ENCODE peak calls at places on chromosomes 11 and 22, in four cellular contexts. One of them, this sample, is unnamed.

GRCh38 chr22:23534201-23534850 is 45.8 kb downstream of the IGLL1 start:
- DNase-seq in H1: no peak
- DNase-seq in HepG2: no peak
- DNase-seq in K562: no peak
- DNase-seq in this sample: no peak

GRCh38 chr11:96045622-96046456 is 121.9 kb upstream of the MTMR2 start:
- DNase-seq in H1: peak; percentile 73
- DNase-seq in HepG2: no peak
- DNase-seq in K562: no peak
- DNase-seq in this sample: peak; percentile 64

GRCh38 chr11:61141601-61142028 is 19.6 kb downstream of the VPS37C start:
- DNase-seq in H1: no peak
- DNase-seq in HepG2: no peak
- DNase-seq in K562: peak; percentile 65
- DNase-seq in this sample: no peak

GRCh38 chr22:43300891-43301676 is 42.1 kb downstream of the SCUBE1 start:
- DNase-seq in H1: no peak
- DNase-seq in HepG2: no peak
- DNase-seq in K562: no peak
- DNase-seq in this sample: no peak

GRCh38 chr11:126480410-126481302 is 125.2 kb downstream of the ST3GAL4 start:
- DNase-seq in H1: peak; percentile 77
- DNase-seq in HepG2: peak; percentile 74
- DNase-seq in K562: peak; percentile 87
- DNase-seq in this sample: peak; percentile 77

GRCh38 chr11:66327171-66328035 is 8.8 kb downstream of the RIN1 start:
- DNase-seq in H1: no peak
- DNase-seq in HepG2: no peak
- DNase-seq in K562: no peak
- DNase-seq in this sample: no peak

GRCh38 chr11:116610190-116610589 is 162.6 kb downstream of the BUD13 start:
- DNase-seq in H1: no peak
- DNase-seq in HepG2: no peak
- DNase-seq in K562: no peak
- DNase-seq in this sample: no peak

GRCh38 chr11:31927982-31928381 is 116.9 kb upstream of the PAX6 start:
- DNase-seq in H1: no peak
- DNase-seq in HepG2: no peak
- DNase-seq in K562: no peak
- DNase-seq in this sample: no peak

GRCh38 chr11:130115218-130115617 is 44.4 kb upstream of the ST14 start:
- DNase-seq in H1: no peak
- DNase-seq in HepG2: no peak
- DNase-seq in K562: no peak
- DNase-seq in this sample: no peak

GRCh38 chr11:45455536-45455935 is 169.4 kb upstream of the SYT13 start:
- DNase-seq in H1: no peak
- DNase-seq in HepG2: no peak
- DNase-seq in K562: no peak
- DNase-seq in this sample: no peak

GRCh38 chr11:8036002-8036802 is 44.8 kb upstream of the TUB start:
- DNase-seq in H1: no peak
- DNase-seq in HepG2: no peak
- DNase-seq in K562: no peak
- DNase-seq in this sample: no peak

GRCh38 chr22:33579448-33580093 is 340.7 kb downstream of the LARGE1 start:
- DNase-seq in H1: peak; percentile 53
- DNase-seq in HepG2: peak; percentile 81
- DNase-seq in K562: peak; percentile 30
- DNase-seq in this sample: peak; percentile 85

GRCh38 chr22:30290679-30291333 is 1.5 kb upstream of the CASTOR1 start:
- DNase-seq in H1: no peak
- DNase-seq in HepG2: peak; percentile 63
- DNase-seq in K562: no peak
- DNase-seq in this sample: no peak

GRCh38 chr22:42805998-42806481 is 51.0 kb downstream of the ARFGAP3 start:
- DNase-seq in H1: no peak
- DNase-seq in HepG2: no peak
- DNase-seq in K562: no peak
- DNase-seq in this sample: no peak

GRCh38 chr11:2534131-2534956 is 89.5 kb downstream of the KCNQ1 start:
- DNase-seq in H1: no peak
- DNase-seq in HepG2: no peak
- DNase-seq in K562: no peak
- DNase-seq in this sample: no peak

GRCh38 chr22:24578355-24579241 is 14.3 kb downstream of the LRRC75B start:
- DNase-seq in H1: no peak
- DNase-seq in HepG2: peak; percentile 98
- DNase-seq in K562: no peak
- DNase-seq in this sample: no peak

GRCh38 chr11:43923327-43924111 is 18.9 kb upstream of the C11orf96 start:
- DNase-seq in H1: no peak
- DNase-seq in HepG2: no peak
- DNase-seq in K562: no peak
- DNase-seq in this sample: no peak

GRCh38 chr11:66745356-66746235 is 16.6 kb upstream of the SPTBN2 start:
- DNase-seq in H1: no peak
- DNase-seq in HepG2: no peak
- DNase-seq in K562: peak; percentile 44
- DNase-seq in this sample: peak; percentile 32

GRCh38 chr11:42770444-42771065 is 541.2 kb upstream of the API5 start:
- DNase-seq in H1: peak; percentile 7
- DNase-seq in HepG2: peak; percentile 30
- DNase-seq in K562: peak; percentile 11
- DNase-seq in this sample: peak; percentile 33

GRCh38 chr11:128179049-128179448 is 408.3 kb downstream of the ETS1 start:
- DNase-seq in H1: no peak
- DNase-seq in HepG2: no peak
- DNase-seq in K562: no peak
- DNase-seq in this sample: no peak

GRCh38 chr22:29002603-29003002 is 59.0 kb downstream of the C22orf31 start:
- DNase-seq in H1: no peak
- DNase-seq in HepG2: no peak
- DNase-seq in K562: no peak
- DNase-seq in this sample: no peak

GRCh38 chr11:95307310-95307709 is 76.3 kb upstream of the SESN3 start:
- DNase-seq in H1: no peak
- DNase-seq in HepG2: no peak
- DNase-seq in K562: no peak
- DNase-seq in this sample: no peak

GRCh38 chr11:84855846-84856245 is 771.3 kb downstream of the DLG2 start:
- DNase-seq in H1: no peak
- DNase-seq in HepG2: no peak
- DNase-seq in K562: no peak
- DNase-seq in this sample: no peak

GRCh38 chr11:33259869-33260268 is 2.7 kb downstream of the HIPK3 start:
- DNase-seq in H1: no peak
- DNase-seq in HepG2: no peak
- DNase-seq in K562: no peak
- DNase-seq in this sample: no peak

GRCh38 chr11:8265681-8266241 is 2.1 kb upstream of the LMO1 start:
- DNase-seq in H1: no peak
- DNase-seq in HepG2: no peak
- DNase-seq in K562: peak; percentile 18
- DNase-seq in this sample: peak; percentile 44

GRCh38 chr11:12272821-12273617 is 104.4 kb upstream of the PARVA start:
- DNase-seq in H1: no peak
- DNase-seq in HepG2: peak; percentile 41
- DNase-seq in K562: no peak
- DNase-seq in this sample: no peak

GRCh38 chr22:28594784-28595324 is 84.8 kb downstream of the TTC28 start:
- DNase-seq in H1: no peak
- DNase-seq in HepG2: peak; percentile 54
- DNase-seq in K562: peak; percentile 16
- DNase-seq in this sample: no peak

GRCh38 chr22:28903080-28903479 is 19.7 kb downstream of the ZNRF3 start:
- DNase-seq in H1: no peak
- DNase-seq in HepG2: no peak
- DNase-seq in K562: no peak
- DNase-seq in this sample: no peak

GRCh38 chr11:57616595-57616994 is 19.1 kb downstream of the SERPING1 start:
- DNase-seq in H1: no peak
- DNase-seq in HepG2: no peak
- DNase-seq in K562: no peak
- DNase-seq in this sample: no peak

GRCh38 chr11:94193288-94193687 is 64.6 kb downstream of the PANX1 start:
- DNase-seq in H1: no peak
- DNase-seq in HepG2: no peak
- DNase-seq in K562: no peak
- DNase-seq in this sample: no peak

GRCh38 chr22:30667092-30667485 is 586 bp downstream of the DUSP18 start:
- DNase-seq in H1: no peak
- DNase-seq in HepG2: peak; percentile 13
- DNase-seq in K562: no peak
- DNase-seq in this sample: no peak

GRCh38 chr11:69721745-69722144 is 17.9 kb upstream of the FGF19 start:
- DNase-seq in H1: no peak
- DNase-seq in HepG2: no peak
- DNase-seq in K562: no peak
- DNase-seq in this sample: peak; percentile 45

GRCh38 chr22:17924076-17924475 is 100.3 kb downstream of the MICAL3 start:
- DNase-seq in H1: no peak
- DNase-seq in HepG2: no peak
- DNase-seq in K562: no peak
- DNase-seq in this sample: no peak

GRCh38 chr11:12294613-12295012 is 82.8 kb upstream of the PARVA start:
- DNase-seq in H1: no peak
- DNase-seq in HepG2: no peak
- DNase-seq in K562: no peak
- DNase-seq in this sample: no peak

GRCh38 chr22:30284172-30284571 is 5.1 kb downstream of the CASTOR1 start:
- DNase-seq in H1: no peak
- DNase-seq in HepG2: no peak
- DNase-seq in K562: peak; percentile 61
- DNase-seq in this sample: no peak

DNA sequence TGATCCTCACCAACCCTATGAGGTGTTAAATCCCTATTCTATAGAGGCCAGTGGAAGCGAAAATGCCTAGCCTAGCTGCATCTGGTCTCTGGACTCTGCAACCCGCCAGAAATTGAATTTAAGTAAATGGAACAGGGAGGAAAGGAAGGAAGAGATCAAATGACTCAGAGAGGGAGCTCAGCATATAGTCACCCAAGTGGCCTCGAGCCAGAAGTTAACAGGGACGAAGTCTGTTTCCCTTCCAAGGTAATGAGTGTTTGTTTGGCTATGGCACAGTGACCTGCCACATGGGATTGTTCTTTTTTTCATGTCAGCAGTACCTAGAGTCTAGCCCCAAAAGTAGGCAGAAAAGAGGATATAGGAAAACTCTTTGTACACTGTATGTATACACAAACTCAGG is 66.3 kb downstream of the PAK1 start:
- DNase-seq in H1: no peak
- DNase-seq in HepG2: peak; percentile 56
- DNase-seq in K562: no peak
- DNase-seq in this sample: no peak
- TF ChIP-seq ATF2 in H1: no peak
- TF ChIP-seq ATF2 in HepG2: no peak
- TF ChIP-seq ATF2 in K562: no peak
- TF ChIP-seq ATF2 in this sample: no peak

DNA sequence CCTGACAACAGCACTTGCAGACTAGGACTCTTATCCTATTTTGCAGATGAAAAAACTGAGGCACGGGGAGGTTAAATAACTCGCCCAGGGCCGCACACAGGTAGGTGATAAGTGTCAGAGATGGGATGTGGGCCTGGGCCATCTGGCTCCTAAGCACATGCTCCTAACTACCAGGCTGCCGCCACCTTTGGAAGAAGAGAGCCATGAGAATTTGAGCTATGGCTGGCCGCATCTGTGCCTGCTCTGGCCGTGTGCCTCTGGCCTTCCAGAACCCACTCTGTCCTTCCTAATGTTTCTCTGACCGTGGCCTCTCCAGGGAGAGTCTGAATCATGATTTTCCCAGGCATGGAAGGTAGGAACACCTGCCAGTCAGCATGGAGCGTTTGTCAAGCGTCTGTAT is 15.3 kb upstream of the IL2RB start:
- DNase-seq in H1: no peak
- DNase-seq in HepG2: no peak
- DNase-seq in K562: no peak
- DNase-seq in this sample: no peak
- TF ChIP-seq USF2 in H1: no peak
- TF ChIP-seq USF2 in HepG2: no peak
- TF ChIP-seq USF2 in K562: no peak
- TF ChIP-seq USF2 in this sample: no peak

DNA sequence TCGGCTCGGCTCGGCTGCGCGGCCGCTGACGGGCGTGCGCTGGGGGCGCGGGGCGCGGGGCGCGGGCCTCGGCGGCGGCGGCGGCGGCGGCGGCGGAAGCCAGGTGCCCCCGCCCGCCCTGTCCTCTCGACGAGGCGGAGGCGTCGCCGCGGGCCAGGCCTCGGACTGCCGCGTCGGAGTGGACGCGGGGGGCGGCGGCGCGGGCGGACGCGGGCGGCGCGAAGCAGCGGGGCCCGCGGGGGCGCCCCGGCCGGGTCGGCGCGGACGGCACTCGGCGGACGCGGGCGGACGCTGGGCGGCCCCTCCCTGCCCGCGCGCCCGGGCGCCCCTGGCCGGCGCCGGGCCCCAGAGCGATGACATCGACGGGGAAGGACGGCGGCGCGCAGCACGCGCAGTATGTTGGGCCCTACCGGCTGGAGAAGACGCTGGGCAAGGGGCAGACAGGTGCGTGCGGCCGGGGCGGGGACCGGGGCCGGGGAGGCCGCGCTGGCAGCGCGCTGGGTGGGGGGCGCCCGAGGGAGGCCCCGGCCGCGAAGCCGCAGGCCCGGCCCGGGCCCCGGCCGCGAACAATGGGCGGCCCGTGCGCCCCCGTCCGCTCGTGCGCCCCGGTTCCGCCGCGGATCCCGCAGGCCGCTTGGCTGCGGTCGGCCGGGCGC is at the start of gene BRSK2:
- DNase-seq in H1: no peak
- DNase-seq in HepG2: no peak
- DNase-seq in K562: no peak
- DNase-seq in this sample: no peak
- TF ChIP-seq ATF2 in H1: no peak
- TF ChIP-seq ATF2 in HepG2: no peak
- TF ChIP-seq ATF2 in K562: no peak
- TF ChIP-seq ATF2 in this sample: no peak

GRCh38 chr22:36355894-36356293 is 31.9 kb downstream of the MYH9 start:
- DNase-seq in H1: no peak
- DNase-seq in HepG2: no peak
- DNase-seq in K562: no peak
- DNase-seq in this sample: no peak
- TF ChIP-seq USF2 in H1: no peak
- TF ChIP-seq USF2 in HepG2: no peak
- TF ChIP-seq USF2 in K562: no peak
- TF ChIP-seq USF2 in this sample: no peak

This sample was measured in WTC11.